ENCODE peak calls at places on chromosomes 7 and 10, in nine cellular contexts. V is effector memory CD8-positive, alpha-beta T cell; T is stimulated activated CD4-positive, alpha-beta T cell treated with anti-CD3 and anti-CD28 coated beads, Interleukin-12 subunit alpha, Interleukin-12 subunit beta, amount 100 ng/mL, for 4 hours; D is ELF-1; I is DMS153; W is activated CD4-positive, CD25-positive, alpha-beta regulatory T cell; F is cardiac fibroblast; E is GM23248; B is RPMI7951. M is an unnamed sample.

GRCh38 chr10:26696786-26697162 is 727 bp upstream of the PDSS1 start:
- DNase-seq in V (no peak), T (no peak), D (no peak), I (no peak), W (no peak), F (no peak), E (no peak), B (no peak), M (no peak)

GRCh38 chr7:98949336-98950044 is 71.2 kb downstream of the TRRAP start:
- DNase-seq in V (no peak), T (no peak), D (no peak), I (no peak), W (no peak), F (no peak), E (no peak), B (no peak), M (no peak)

GRCh38 chr7:132240821-132241422 is 335.3 kb downstream of the PLXNA4 start:
- DNase-seq in V (no peak), T (no peak), D (no peak), I (no peak), W (no peak), F (no peak), E (no peak), B (peak), M (no peak)

GRCh38 chr10:92970301-92971070 is 90.1 kb upstream of the CYP26C1 start:
- DNase-seq in V (no peak), T (no peak), D (no peak), I (no peak), W (no peak), F (peak), E (peak), B (peak), M (no peak)

GRCh38 chr10:126058507-126058906 is 162.1 kb downstream of the FANK1 start:
- DNase-seq in V (no peak), T (no peak), D (peak), I (peak), W (no peak), F (no peak), E (no peak), B (no peak), M (no peak)

GRCh38 chr7:139731802-139732470 is 45.9 kb downstream of the HIPK2 start:
- DNase-seq in V (no peak), T (no peak), D (no peak), I (no peak), W (no peak), F (peak), E (peak), B (peak), M (no peak)

GRCh38 chr10:4141471-4141870 is 356.5 kb upstream of the KLF6 start:
- DNase-seq in V (no peak), T (no peak), D (peak), I (no peak), W (no peak), F (peak), E (peak), B (peak), M (no peak)

GRCh38 chr10:10849306-10849705 is 168.4 kb upstream of the CELF2 start:
- DNase-seq in V (no peak), T (no peak), D (no peak), I (no peak), W (no peak), F (peak), E (no peak), B (no peak), M (no peak)

GRCh38 chr7:98930921-98931320 is 52.6 kb downstream of the TRRAP start:
- DNase-seq in V (peak), T (no peak), D (no peak), I (no peak), W (no peak), F (peak), E (peak), B (no peak), M (no peak)

GRCh38 chr7:116273918-116274301 is 63.6 kb downstream of the TES start:
- DNase-seq in V (no peak), T (no peak), D (no peak), I (no peak), W (no peak), F (no peak), E (no peak), B (no peak), M (no peak)

GRCh38 chr7:54904130-54904529 is 114.7 kb upstream of the EGFR start:
- DNase-seq in V (no peak), T (no peak), D (no peak), I (no peak), W (no peak), F (peak), E (peak), B (peak), M (no peak)

GRCh38 chr7:24576171-24577052 is 3.2 kb downstream of the PALS2 start:
- DNase-seq in V (no peak), T (no peak), D (peak), I (peak), W (no peak), F (peak), E (peak), B (peak), M (peak)

GRCh38 chr7:106640368-106641141 is 20.4 kb downstream of the CCDC71L start:
- DNase-seq in V (no peak), T (no peak), D (no peak), I (no peak), W (no peak), F (peak), E (peak), B (peak), M (no peak)

GRCh38 chr10:119863951-119864565 is 8.6 kb downstream of the MCMBP start:
- DNase-seq in V (no peak), T (no peak), D (no peak), I (no peak), W (no peak), F (no peak), E (no peak), B (no peak), M (no peak)

GRCh38 chr7:39461263-39461662 is 104.9 kb upstream of the YAE1 start:
- DNase-seq in V (no peak), T (no peak), D (no peak), I (no peak), W (no peak), F (peak), E (no peak), B (no peak), M (no peak)

GRCh38 chr10:53434413-53434812 is 661.8 kb upstream of the MBL2 start:
- DNase-seq in V (no peak), T (no peak), D (peak), I (no peak), W (no peak), F (no peak), E (no peak), B (no peak), M (no peak)

GRCh38 chr7:44289341-44290249 is 35.8 kb downstream of the CAMK2B start:
- DNase-seq in V (no peak), T (no peak), D (no peak), I (no peak), W (no peak), F (no peak), E (no peak), B (no peak), M (no peak)

GRCh38 chr10:78062296-78062695 is 28.6 kb downstream of the RPS24 start:
- DNase-seq in V (no peak), T (no peak), D (no peak), I (no peak), W (no peak), F (no peak), E (no peak), B (no peak), M (no peak)

GRCh38 chr7:128217030-128217805 is 23.9 kb upstream of the LEP start:
- DNase-seq in V (no peak), T (no peak), D (peak), I (no peak), W (no peak), F (peak), E (peak), B (peak), M (no peak)

GRCh38 chr10:62690703-62691102 is 113.8 kb upstream of the ADO start:
- DNase-seq in V (no peak), T (no peak), D (peak), I (no peak), W (no peak), F (peak), E (no peak), B (no peak), M (no peak)

GRCh38 chr10:78763651-78764395 is 304.9 kb upstream of the ZMIZ1 start:
- DNase-seq in V (no peak), T (no peak), D (no peak), I (no peak), W (no peak), F (no peak), E (no peak), B (no peak), M (no peak)

GRCh38 chr7:85153715-85154114 is 33.1 kb downstream of the SEMA3D start:
- DNase-seq in V (no peak), T (no peak), D (no peak), I (no peak), W (no peak), F (no peak), E (no peak), B (no peak), M (no peak)

M was measured in B cell.